ENCODE peak calls at places on chromosome 4, in ten cellular contexts. One of them, this sample, is unnamed.

GRCh38 chr4:53702334-53703266 is 111.3 kb upstream of the LNX1 start:
- DNase-seq in epithelial cell of esophagus: peak; percentile 60
- DNase-seq in left ventricle myocardium inferior: peak; percentile 89
- DNase-seq in omental fat pad: no peak
- DNase-seq in testis: peak; percentile 85
- DNase-seq in AG09319: peak; percentile 54
- DNase-seq in GM13977: peak; percentile 31
- DNase-seq in coronary artery: peak; percentile 81
- DNase-seq in mammary epithelial cell: peak; percentile 52
- DNase-seq in AG04449: no peak
- DNase-seq in this sample: no peak

GRCh38 chr4:140652601-140653000 is 83.8 kb upstream of the UCP1 start:
- DNase-seq in epithelial cell of esophagus: no peak
- DNase-seq in left ventricle myocardium inferior: no peak
- DNase-seq in omental fat pad: no peak
- DNase-seq in testis: no peak
- DNase-seq in AG09319: no peak
- DNase-seq in GM13977: no peak
- DNase-seq in coronary artery: no peak
- DNase-seq in mammary epithelial cell: no peak
- DNase-seq in AG04449: no peak
- DNase-seq in this sample: no peak

GRCh38 chr4:168070903-168071302 is 21.4 kb upstream of the ANXA10 start:
- DNase-seq in epithelial cell of esophagus: peak; percentile 14
- DNase-seq in left ventricle myocardium inferior: no peak
- DNase-seq in omental fat pad: no peak
- DNase-seq in testis: no peak
- DNase-seq in AG09319: no peak
- DNase-seq in GM13977: no peak
- DNase-seq in coronary artery: no peak
- DNase-seq in mammary epithelial cell: peak; percentile 9
- DNase-seq in AG04449: no peak
- DNase-seq in this sample: no peak

GRCh38 chr4:174604198-174604597 is 81.9 kb upstream of the HPGD start:
- DNase-seq in epithelial cell of esophagus: peak; percentile 91
- DNase-seq in left ventricle myocardium inferior: no peak
- DNase-seq in omental fat pad: no peak
- DNase-seq in testis: no peak
- DNase-seq in AG09319: no peak
- DNase-seq in GM13977: no peak
- DNase-seq in coronary artery: no peak
- DNase-seq in mammary epithelial cell: peak; percentile 50
- DNase-seq in AG04449: no peak
- DNase-seq in this sample: no peak

GRCh38 chr4:24988776-24989175 is 42.0 kb downstream of the LGI2 start:
- DNase-seq in epithelial cell of esophagus: peak; percentile 65
- DNase-seq in left ventricle myocardium inferior: no peak
- DNase-seq in omental fat pad: no peak
- DNase-seq in testis: peak; percentile 23
- DNase-seq in AG09319: peak; percentile 39
- DNase-seq in GM13977: peak; percentile 22
- DNase-seq in coronary artery: no peak
- DNase-seq in mammary epithelial cell: peak; percentile 26
- DNase-seq in AG04449: no peak
- DNase-seq in this sample: peak; percentile 18

GRCh38 chr4:118682928-118683327 is 2.3 kb upstream of the METTL14 start:
- DNase-seq in epithelial cell of esophagus: peak; percentile 38
- DNase-seq in left ventricle myocardium inferior: no peak
- DNase-seq in omental fat pad: no peak
- DNase-seq in testis: no peak
- DNase-seq in AG09319: no peak
- DNase-seq in GM13977: no peak
- DNase-seq in coronary artery: no peak
- DNase-seq in mammary epithelial cell: peak; percentile 5
- DNase-seq in AG04449: no peak
- DNase-seq in this sample: no peak

GRCh38 chr4:13399257-13399656 is 84.9 kb downstream of the RAB28 start:
- DNase-seq in epithelial cell of esophagus: peak; percentile 18
- DNase-seq in left ventricle myocardium inferior: no peak
- DNase-seq in omental fat pad: no peak
- DNase-seq in testis: no peak
- DNase-seq in AG09319: no peak
- DNase-seq in GM13977: no peak
- DNase-seq in coronary artery: no peak
- DNase-seq in mammary epithelial cell: peak; percentile 5
- DNase-seq in AG04449: no peak
- DNase-seq in this sample: no peak

GRCh38 chr4:158170691-158171455 is 2.0 kb downstream of the GASK1B start:
- DNase-seq in epithelial cell of esophagus: peak; percentile 94
- DNase-seq in left ventricle myocardium inferior: peak; percentile 85
- DNase-seq in omental fat pad: peak; percentile 35
- DNase-seq in testis: peak; percentile 84
- DNase-seq in AG09319: no peak
- DNase-seq in GM13977: peak; percentile 34
- DNase-seq in coronary artery: peak; percentile 76
- DNase-seq in mammary epithelial cell: peak; percentile 93
- DNase-seq in AG04449: no peak
- DNase-seq in this sample: no peak

GRCh38 chr4:189941005-189941450 is 356 bp downstream of the FRG1 start:
- DNase-seq in epithelial cell of esophagus: no peak
- DNase-seq in left ventricle myocardium inferior: no peak
- DNase-seq in omental fat pad: no peak
- DNase-seq in testis: no peak
- DNase-seq in AG09319: no peak
- DNase-seq in GM13977: no peak
- DNase-seq in coronary artery: no peak
- DNase-seq in mammary epithelial cell: no peak
- DNase-seq in AG04449: no peak
- DNase-seq in this sample: peak; percentile 45

GRCh38 chr4:13544556-13545393 is 467 bp upstream of the NKX3-2 start:
- DNase-seq in epithelial cell of esophagus: peak; percentile 83
- DNase-seq in left ventricle myocardium inferior: peak; percentile 60
- DNase-seq in omental fat pad: peak; percentile 48
- DNase-seq in testis: peak; percentile 79
- DNase-seq in AG09319: peak; percentile 5
- DNase-seq in GM13977: peak; percentile 88
- DNase-seq in coronary artery: no peak
- DNase-seq in mammary epithelial cell: peak; percentile 70
- DNase-seq in AG04449: no peak
- DNase-seq in this sample: peak; percentile 89

GRCh38 chr4:153534792-153535629 is 68.9 kb downstream of the TMEM131L start:
- DNase-seq in epithelial cell of esophagus: no peak
- DNase-seq in left ventricle myocardium inferior: no peak
- DNase-seq in omental fat pad: no peak
- DNase-seq in testis: no peak
- DNase-seq in AG09319: no peak
- DNase-seq in GM13977: no peak
- DNase-seq in coronary artery: no peak
- DNase-seq in mammary epithelial cell: no peak
- DNase-seq in AG04449: no peak
- DNase-seq in this sample: no peak

GRCh38 chr4:113683143-113683542 is 78.4 kb downstream of the CAMK2D start:
- DNase-seq in epithelial cell of esophagus: peak; percentile 45
- DNase-seq in left ventricle myocardium inferior: no peak
- DNase-seq in omental fat pad: no peak
- DNase-seq in testis: no peak
- DNase-seq in AG09319: no peak
- DNase-seq in GM13977: peak; percentile 50
- DNase-seq in coronary artery: no peak
- DNase-seq in mammary epithelial cell: peak; percentile 45
- DNase-seq in AG04449: no peak
- DNase-seq in this sample: no peak

GRCh38 chr4:6475492-6476020 is 3.1 kb upstream of the PPP2R2C start:
- DNase-seq in epithelial cell of esophagus: no peak
- DNase-seq in left ventricle myocardium inferior: no peak
- DNase-seq in omental fat pad: no peak
- DNase-seq in testis: no peak
- DNase-seq in AG09319: no peak
- DNase-seq in GM13977: no peak
- DNase-seq in coronary artery: peak; percentile 40
- DNase-seq in mammary epithelial cell: no peak
- DNase-seq in AG04449: no peak
- DNase-seq in this sample: no peak

GRCh38 chr4:6472387-6473263 is at the start of gene PPP2R2C:
- DNase-seq in epithelial cell of esophagus: no peak
- DNase-seq in left ventricle myocardium inferior: no peak
- DNase-seq in omental fat pad: peak; percentile 11
- DNase-seq in testis: no peak
- DNase-seq in AG09319: no peak
- DNase-seq in GM13977: peak; percentile 56
- DNase-seq in coronary artery: peak; percentile 62
- DNase-seq in mammary epithelial cell: no peak
- DNase-seq in AG04449: no peak
- DNase-seq in this sample: no peak

GRCh38 chr4:6474705-6475457 is 2.5 kb upstream of the PPP2R2C start:
- DNase-seq in epithelial cell of esophagus: no peak
- DNase-seq in left ventricle myocardium inferior: no peak
- DNase-seq in omental fat pad: no peak
- DNase-seq in testis: no peak
- DNase-seq in AG09319: no peak
- DNase-seq in GM13977: no peak
- DNase-seq in coronary artery: peak; percentile 21
- DNase-seq in mammary epithelial cell: no peak
- DNase-seq in AG04449: no peak
- DNase-seq in this sample: no peak

GRCh38 chr4:6473264-6474052 is 1.0 kb upstream of the PPP2R2C start:
- DNase-seq in epithelial cell of esophagus: no peak
- DNase-seq in left ventricle myocardium inferior: no peak
- DNase-seq in omental fat pad: peak; percentile 2
- DNase-seq in testis: no peak
- DNase-seq in AG09319: no peak
- DNase-seq in GM13977: no peak
- DNase-seq in coronary artery: peak; percentile 57
- DNase-seq in mammary epithelial cell: no peak
- DNase-seq in AG04449: no peak
- DNase-seq in this sample: no peak

GRCh38 chr4:6474053-6474568 is 1.7 kb upstream of the PPP2R2C start:
- DNase-seq in epithelial cell of esophagus: no peak
- DNase-seq in left ventricle myocardium inferior: no peak
- DNase-seq in omental fat pad: peak; percentile 14
- DNase-seq in testis: no peak
- DNase-seq in AG09319: no peak
- DNase-seq in GM13977: no peak
- DNase-seq in coronary artery: peak; percentile 19
- DNase-seq in mammary epithelial cell: no peak
- DNase-seq in AG04449: no peak
- DNase-seq in this sample: peak; percentile 45
- TF ChIP-seq CTCF in epithelial cell of esophagus: peak; percentile 10
- TF ChIP-seq CTCF in left ventricle myocardium inferior: peak; percentile 22
- TF ChIP-seq CTCF in omental fat pad: no peak
- TF ChIP-seq CTCF in testis: no peak
- TF ChIP-seq CTCF in AG09319: no peak
- TF ChIP-seq CTCF in GM13977: peak; percentile 35
- TF ChIP-seq CTCF in coronary artery: no peak
- TF ChIP-seq CTCF in mammary epithelial cell: peak; percentile 38
- TF ChIP-seq CTCF in AG04449: peak; percentile 3
- TF ChIP-seq CTCF in this sample: peak; percentile 61

GRCh38 chr4:111943796-111944203 is 201.5 kb upstream of the FAM241A start:
- DNase-seq in epithelial cell of esophagus: peak; percentile 78
- DNase-seq in left ventricle myocardium inferior: no peak
- DNase-seq in omental fat pad: no peak
- DNase-seq in testis: peak; percentile 19
- DNase-seq in AG09319: no peak
- DNase-seq in GM13977: peak; percentile 40
- DNase-seq in coronary artery: no peak
- DNase-seq in mammary epithelial cell: peak; percentile 46
- DNase-seq in AG04449: no peak
- DNase-seq in this sample: peak; percentile 54
- TF ChIP-seq CTCF in epithelial cell of esophagus: peak; percentile 91
- TF ChIP-seq CTCF in left ventricle myocardium inferior: peak; percentile 33
- TF ChIP-seq CTCF in omental fat pad: no peak
- TF ChIP-seq CTCF in testis: no peak
- TF ChIP-seq CTCF in AG09319: peak; percentile 22
- TF ChIP-seq CTCF in GM13977: peak; percentile 77
- TF ChIP-seq CTCF in coronary artery: no peak
- TF ChIP-seq CTCF in mammary epithelial cell: peak; percentile 81
- TF ChIP-seq CTCF in AG04449: peak; percentile 43
- TF ChIP-seq CTCF in this sample: peak; percentile 53

GRCh38 chr4:37666625-37667071 is 19.5 kb downstream of the RELL1 start:
- DNase-seq in epithelial cell of esophagus: peak; percentile 96
- DNase-seq in left ventricle myocardium inferior: no peak
- DNase-seq in omental fat pad: no peak
- DNase-seq in testis: peak; percentile 31
- DNase-seq in AG09319: no peak
- DNase-seq in GM13977: no peak
- DNase-seq in coronary artery: no peak
- DNase-seq in mammary epithelial cell: peak; percentile 92
- DNase-seq in AG04449: no peak
- DNase-seq in this sample: peak; percentile 18
- TF ChIP-seq CTCF in epithelial cell of esophagus: peak; percentile 9
- TF ChIP-seq CTCF in left ventricle myocardium inferior: peak; percentile 28
- TF ChIP-seq CTCF in omental fat pad: no peak
- TF ChIP-seq CTCF in testis: no peak
- TF ChIP-seq CTCF in AG09319: no peak
- TF ChIP-seq CTCF in GM13977: no peak
- TF ChIP-seq CTCF in coronary artery: no peak
- TF ChIP-seq CTCF in mammary epithelial cell: no peak
- TF ChIP-seq CTCF in AG04449: no peak
- TF ChIP-seq CTCF in this sample: no peak

GRCh38 chr4:59374416-59374815 is 1825.7 kb upstream of the ADGRL3 start:
- DNase-seq in epithelial cell of esophagus: no peak
- DNase-seq in left ventricle myocardium inferior: no peak
- DNase-seq in omental fat pad: no peak
- DNase-seq in testis: no peak
- DNase-seq in AG09319: no peak
- DNase-seq in GM13977: no peak
- DNase-seq in coronary artery: no peak
- DNase-seq in mammary epithelial cell: no peak
- DNase-seq in AG04449: no peak
- DNase-seq in this sample: no peak
- TF ChIP-seq CTCF in epithelial cell of esophagus: no peak
- TF ChIP-seq CTCF in left ventricle myocardium inferior: no peak
- TF ChIP-seq CTCF in omental fat pad: no peak
- TF ChIP-seq CTCF in testis: no peak
- TF ChIP-seq CTCF in AG09319: no peak
- TF ChIP-seq CTCF in GM13977: peak; percentile 9
- TF ChIP-seq CTCF in coronary artery: no peak
- TF ChIP-seq CTCF in mammary epithelial cell: no peak
- TF ChIP-seq CTCF in AG04449: no peak
- TF ChIP-seq CTCF in this sample: no peak

GRCh38 chr4:134695433-134695832 is 493.8 kb upstream of the PABPC4L start:
- DNase-seq in epithelial cell of esophagus: no peak
- DNase-seq in left ventricle myocardium inferior: no peak
- DNase-seq in omental fat pad: no peak
- DNase-seq in testis: no peak
- DNase-seq in AG09319: no peak
- DNase-seq in GM13977: no peak
- DNase-seq in coronary artery: no peak
- DNase-seq in mammary epithelial cell: no peak
- DNase-seq in AG04449: no peak
- DNase-seq in this sample: no peak
- TF ChIP-seq CTCF in epithelial cell of esophagus: peak; percentile 30
- TF ChIP-seq CTCF in left ventricle myocardium inferior: no peak
- TF ChIP-seq CTCF in omental fat pad: no peak
- TF ChIP-seq CTCF in testis: no peak
- TF ChIP-seq CTCF in AG09319: no peak
- TF ChIP-seq CTCF in GM13977: no peak
- TF ChIP-seq CTCF in coronary artery: no peak
- TF ChIP-seq CTCF in mammary epithelial cell: no peak
- TF ChIP-seq CTCF in AG04449: no peak
- TF ChIP-seq CTCF in this sample: no peak